ENCODE peak calls at places on chromosomes 5 and 9, in eight cellular contexts. W is occipital lobe; O is head of caudate nucleus; V is glutamatergic neuron; H is activated CD8-positive, alpha-beta memory T cell treated with anti-CD3 and anti-CD28 coated beads for 24 hours; M is naive thymus-derived CD4-positive, alpha-beta T cell; S is effector memory CD4-positive, alpha-beta T cell; L is stimulated activated naive B cell treated with anti-CD40 and anti-IgM and Interleukin-4, amounts not matched to agents 10 μg/mL and 1 μg/mL and 100 μg/mL, for 72 hours. Q is an unnamed sample.

GRCh38 chr5:14668247-14668646 is 3.7 kb downstream of the OTULIN start:
- DNase-seq in W (no peak), M (no peak), O (no peak), V (no peak), L (no peak), S (no peak), H (peak; percentile 79), Q (no peak)

GRCh38 chr5:40334242-40334635 is 345.5 kb upstream of the PTGER4 start:
- DNase-seq in O (no peak), L (no peak), M (no peak), H (no peak), S (no peak), W (no peak), V (no peak), Q (no peak)

GRCh38 chr5:57887851-57888621 is 405.4 kb upstream of the ACTBL2 start:
- DNase-seq in L (no peak), M (no peak), S (no peak), W (peak; percentile 20), H (no peak), V (peak; percentile 24), O (peak; percentile 48), Q (no peak)

GRCh38 chr5:8123559-8123958 is 254.6 kb downstream of the MTRR start:
- DNase-seq in M (no peak), W (no peak), V (no peak), S (no peak), O (no peak), L (no peak), H (no peak), Q (no peak)

GRCh38 chr5:148033138-148033537 is 30.6 kb upstream of the SPINK5 start:
- DNase-seq in O (no peak), W (no peak), H (no peak), M (no peak), S (no peak), L (no peak), V (no peak), Q (no peak)

GRCh38 chr5:80963521-80963895 is 3.3 kb downstream of the RASGRF2 start:
- DNase-seq in V (no peak), H (no peak), W (no peak), S (no peak), L (no peak), O (no peak), M (no peak), Q (no peak)

GRCh38 chr5:39376293-39376714 is 12.0 kb upstream of the C9 start:
- DNase-seq in H (peak; percentile 59), V (peak; percentile 21), O (peak; percentile 41), S (no peak), L (peak; percentile 15), M (peak; percentile 40), W (no peak), Q (no peak)

GRCh38 chr5:179148703-179149170 is 88.6 kb downstream of the ZNF354C start:
- DNase-seq in S (no peak), O (no peak), V (no peak), L (no peak), H (no peak), M (no peak), W (no peak), Q (peak; percentile 28)

GRCh38 chr5:103340132-103340531 is 81.6 kb downstream of the MACIR start:
- DNase-seq in H (no peak), V (no peak), L (no peak), M (no peak), S (no peak), W (no peak), O (no peak), Q (no peak)

GRCh38 chr5:87004101-87004500 is 263.6 kb upstream of the RASA1 start:
- DNase-seq in O (no peak), S (no peak), V (no peak), M (no peak), L (no peak), H (no peak), W (no peak), Q (no peak)

GRCh38 chr9:27351438-27351837 is 54.5 kb upstream of the EQTN start:
- DNase-seq in M (no peak), H (no peak), O (peak; percentile 93), V (no peak), S (no peak), L (no peak), W (peak; percentile 60), Q (peak; percentile 74)

GRCh38 chr5:179863449-179864085 is 5.0 kb upstream of the MRNIP start:
- DNase-seq in H (no peak), V (no peak), O (no peak), M (no peak), L (no peak), W (no peak), S (no peak), Q (no peak)

GRCh38 chr5:21817668-21818419 is 1035.3 kb downstream of the CDH12 start:
- DNase-seq in W (no peak), V (no peak), L (no peak), S (no peak), H (no peak), M (no peak), O (no peak), Q (no peak)